ENCODE peak calls at places on chromosome 1, in four cellular contexts. One of them, this sample, is unnamed.

GRCh38 chr1:240004086-240004749 is 87.5 kb upstream of the FMN2 start:
- DNase-seq in NCI-H1092: no peak
- DNase-seq in cardiac muscle cell: peak
- DNase-seq in MCF 10A: peak
- DNase-seq in this sample: peak

GRCh38 chr1:2785631-2786328 is 15.7 kb downstream of the TTC34 start:
- DNase-seq in NCI-H1092: no peak
- DNase-seq in cardiac muscle cell: no peak
- DNase-seq in MCF 10A: no peak
- DNase-seq in this sample: no peak

GRCh38 chr1:99469641-99470040 is 176.3 kb upstream of the PALMD start:
- DNase-seq in NCI-H1092: no peak
- DNase-seq in cardiac muscle cell: no peak
- DNase-seq in MCF 10A: no peak
- DNase-seq in this sample: no peak

GRCh38 chr1:20194224-20194623 is 7.9 kb upstream of the PLA2G2C start:
- DNase-seq in NCI-H1092: no peak
- DNase-seq in cardiac muscle cell: no peak
- DNase-seq in MCF 10A: peak
- DNase-seq in this sample: no peak

GRCh38 chr1:91651671-91652071 is 151.0 kb downstream of the CDC7 start:
- DNase-seq in NCI-H1092: no peak
- DNase-seq in cardiac muscle cell: no peak
- DNase-seq in MCF 10A: peak
- DNase-seq in this sample: no peak

GRCh38 chr1:65319141-65319540 is 9.8 kb downstream of the DNAJC6 start:
- DNase-seq in NCI-H1092: peak
- DNase-seq in cardiac muscle cell: no peak
- DNase-seq in MCF 10A: no peak
- DNase-seq in this sample: no peak

GRCh38 chr1:87759420-87759819 is 430.7 kb downstream of the LMO4 start:
- DNase-seq in NCI-H1092: no peak
- DNase-seq in cardiac muscle cell: no peak
- DNase-seq in MCF 10A: no peak
- DNase-seq in this sample: no peak

GRCh38 chr1:205709059-205709398 is 28.7 kb upstream of the SLC45A3 start:
- DNase-seq in NCI-H1092: no peak
- DNase-seq in cardiac muscle cell: no peak
- DNase-seq in MCF 10A: no peak
- DNase-seq in this sample: no peak

GRCh38 chr1:216346521-216346920 is 76.7 kb downstream of the USH2A start:
- DNase-seq in NCI-H1092: no peak
- DNase-seq in cardiac muscle cell: no peak
- DNase-seq in MCF 10A: no peak
- DNase-seq in this sample: no peak

GRCh38 chr1:160855181-160855981 is 7.3 kb downstream of the CD244 start:
- DNase-seq in NCI-H1092: no peak
- DNase-seq in cardiac muscle cell: no peak
- DNase-seq in MCF 10A: no peak
- DNase-seq in this sample: peak

GRCh38 chr1:219374636-219375035 is 201.0 kb downstream of the LYPLAL1 start:
- DNase-seq in NCI-H1092: no peak
- DNase-seq in cardiac muscle cell: no peak
- DNase-seq in MCF 10A: no peak
- DNase-seq in this sample: no peak

GRCh38 chr1:201599548-201599947 is 60.6 kb downstream of the NAV1 start:
- DNase-seq in NCI-H1092: no peak
- DNase-seq in cardiac muscle cell: no peak
- DNase-seq in MCF 10A: no peak
- DNase-seq in this sample: no peak

GRCh38 chr1:108779455-108779854 is 33.0 kb downstream of the STXBP3 start:
- DNase-seq in NCI-H1092: no peak
- DNase-seq in cardiac muscle cell: no peak
- DNase-seq in MCF 10A: no peak
- DNase-seq in this sample: no peak

GRCh38 chr1:178461676-178462075 is 35.1 kb downstream of the CLEC20A start:
- DNase-seq in NCI-H1092: no peak
- DNase-seq in cardiac muscle cell: no peak
- DNase-seq in MCF 10A: peak
- DNase-seq in this sample: no peak

GRCh38 chr1:198901280-198901679 is 262.4 kb downstream of the PTPRC start:
- DNase-seq in NCI-H1092: no peak
- DNase-seq in cardiac muscle cell: no peak
- DNase-seq in MCF 10A: no peak
- DNase-seq in this sample: no peak

This sample was measured in KG1.